ENCODE peak calls at places on chromosomes 3 and 15, in ten cellular contexts. J is fibroblast of lung; L is lung; P is left ventricle myocardium inferior; F is colonic mucosa; B is heart right ventricle; T is GM23248; Y is aorta; X is tibial artery; R is naive thymus-derived CD4-positive, alpha-beta T cell. Z is an unnamed sample.

GRCh38 chr15:57384816-57385215 is 8.5 kb downstream of the CGNL1 start:
- DNase-seq in B (no peak), R (no peak), X (no peak), L (no peak), J (peak; percentile 34), T (peak; percentile 42), Y (no peak), P (no peak), F (no peak), Z (no peak)

GRCh38 chr3:139561428-139561827 is 21.9 kb upstream of the RBP1 start:
- DNase-seq in J (no peak), B (no peak), R (no peak), T (no peak), L (no peak), Y (no peak), F (no peak), X (no peak), P (no peak), Z (no peak)

GRCh38 chr15:41161336-41161735 is 45.3 kb upstream of the INO80 start:
- DNase-seq in Y (no peak), X (no peak), R (no peak), L (no peak), J (peak; percentile 16), P (no peak), F (no peak), B (no peak), T (peak; percentile 46), Z (no peak)

GRCh38 chr3:25532763-25533162 is 104.7 kb downstream of the RARB start:
- DNase-seq in L (no peak), B (no peak), X (no peak), J (peak; percentile 20), R (no peak), P (no peak), Y (no peak), T (no peak), F (peak; percentile 45), Z (no peak)

GRCh38 chr3:535566-536416 is 339.2 kb downstream of the CHL1 start:
- DNase-seq in R (no peak), Y (peak; percentile 60), J (peak; percentile 61), B (peak; percentile 24), L (no peak), F (peak; percentile 21), T (peak; percentile 70), P (peak; percentile 21), X (no peak), Z (no peak)

GRCh38 chr3:196322-197153 is at the start of gene CHL1:
- DNase-seq in R (no peak), L (no peak), J (peak; percentile 6), B (peak; percentile 16), Y (no peak), X (no peak), P (no peak), F (no peak), T (no peak), Z (no peak)

GRCh38 chr3:151394611-151395010 is 10.1 kb upstream of the P2RY12 start:
- DNase-seq in T (no peak), B (no peak), Y (no peak), L (no peak), R (no peak), J (no peak), P (no peak), F (no peak), X (no peak), Z (no peak)

GRCh38 chr15:58840048-58840447 is 68.9 kb downstream of the MINDY2 start:
- DNase-seq in T (no peak), L (no peak), R (no peak), P (no peak), Y (no peak), F (no peak), B (no peak), X (no peak), J (peak; percentile 8), Z (no peak)

GRCh38 chr15:90794538-90794937 is 73.8 kb upstream of the FURIN start:
- DNase-seq in Y (no peak), T (no peak), J (no peak), P (no peak), X (no peak), L (no peak), R (no peak), F (no peak), B (no peak), Z (no peak)

GRCh38 chr15:97867870-97868269 is 92.6 kb upstream of the ARRDC4 start:
- DNase-seq in T (no peak), J (no peak), R (no peak), L (no peak), B (no peak), P (peak; percentile 38), X (no peak), Y (no peak), F (peak; percentile 33), Z (no peak)

GRCh38 chr3:28326458-28326926 is 22.0 kb upstream of the ZCWPW2 start:
- DNase-seq in L (no peak), P (no peak), B (no peak), R (peak; percentile 23), T (peak; percentile 10), J (no peak), Y (no peak), F (no peak), X (no peak), Z (no peak)

GRCh38 chr15:77719450-77719849 is 86.7 kb upstream of the LINGO1 start:
- DNase-seq in P (no peak), R (no peak), T (no peak), J (no peak), L (no peak), F (no peak), Y (no peak), X (no peak), B (no peak), Z (no peak)
- H3K36me3 ChIP-seq in P (no peaks in the 10 kb centered on the region), R (no peaks in the 10 kb centered on the region), T (no peaks in the 10 kb centered on the region), J (no peaks in the 10 kb centered on the region), L (no peaks in the 10 kb centered on the region), F (no peaks in the 10 kb centered on the region), Y (no peaks in the 10 kb centered on the region), X (no peaks in the 10 kb centered on the region), B (no peaks in the 10 kb centered on the region), Z (no peaks in the 10 kb centered on the region)

GRCh38 chr15:43776101-43776717 is 557 bp downstream of the ELL3 start:
- DNase-seq in J (no peak), R (no peak), X (peak; percentile 70), P (no peak), B (no peak), L (no peak), Y (no peak), T (no peak), F (peak; percentile 62), Z (peak; percentile 37)

GRCh38 chr15:43776718-43777292 is at the start of gene ELL3:
- DNase-seq in X (peak; percentile 91), T (peak; percentile 88), L (peak; percentile 80), B (peak; percentile 83), F (peak; percentile 92), Y (peak; percentile 87), R (peak; percentile 72), P (peak; percentile 83), J (peak; percentile 62), Z (peak; percentile 60)

GRCh38 chr15:43777293-43777819 is 590 bp upstream of the ELL3 start:
- DNase-seq in F (peak; percentile 89), T (peak; percentile 87), B (peak; percentile 75), L (peak; percentile 80), J (peak; percentile 70), P (peak; percentile 77), R (peak; percentile 83), Y (peak; percentile 87), X (peak; percentile 92), Z (peak; percentile 57)

GRCh38 chr15:43774062-43774461 is 2.7 kb downstream of the ELL3 start:
- DNase-seq in L (no peak), F (no peak), J (no peak), T (no peak), Y (no peak), P (no peak), R (no peak), B (no peak), X (no peak), Z (no peak)

DNA sequence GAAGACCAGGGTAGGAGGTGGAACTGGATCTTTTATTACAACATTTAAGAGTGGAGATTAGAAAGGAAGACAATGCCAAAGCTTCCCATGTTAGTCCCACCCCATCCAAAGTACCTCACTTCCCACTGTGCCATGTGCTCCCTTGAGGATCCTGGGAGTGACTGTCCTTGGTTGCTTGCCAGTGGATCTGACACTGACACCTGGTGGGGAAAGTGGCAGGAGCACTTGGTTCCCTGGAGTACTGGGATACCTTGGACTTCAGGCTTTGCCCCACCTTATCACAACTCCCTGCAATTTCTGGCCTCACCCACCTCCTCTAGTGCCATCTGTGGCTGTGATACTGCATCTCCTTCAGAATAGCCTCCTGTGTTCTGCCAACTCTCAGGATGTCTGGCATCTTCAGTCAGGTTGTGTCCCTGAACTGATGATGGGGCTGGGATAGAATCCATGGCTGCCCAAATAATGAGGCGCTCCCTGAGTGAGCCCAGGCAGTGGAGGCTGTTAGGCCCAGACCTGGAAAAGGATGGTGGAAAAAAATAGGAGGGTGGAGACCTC is 1.3 kb downstream of the ELL3 start:
- DNase-seq in Y (no peak), J (peak; percentile 30), L (peak; percentile 51), B (no peak), F (peak; percentile 95), T (peak; percentile 74), P (no peak), X (no peak), R (no peak), Z (peak; percentile 75)
- H3K36me3 ChIP-seq in Y (peaks cover 3% of the 10 kb centered on the region), J (peaks cover 8% of the 10 kb centered on the region), L (peaks cover 9% of the 10 kb centered on the region), B (peaks cover 36% of the 10 kb centered on the region), F (peaks cover 4% of the 10 kb centered on the region), T (peaks cover 27% of the 10 kb centered on the region), P (peaks cover 36% of the 10 kb centered on the region), X (peaks cover 38% of the 10 kb centered on the region), R (peaks cover 26% of the 10 kb centered on the region), Z (peaks cover 37% of the 10 kb centered on the region)

DNA sequence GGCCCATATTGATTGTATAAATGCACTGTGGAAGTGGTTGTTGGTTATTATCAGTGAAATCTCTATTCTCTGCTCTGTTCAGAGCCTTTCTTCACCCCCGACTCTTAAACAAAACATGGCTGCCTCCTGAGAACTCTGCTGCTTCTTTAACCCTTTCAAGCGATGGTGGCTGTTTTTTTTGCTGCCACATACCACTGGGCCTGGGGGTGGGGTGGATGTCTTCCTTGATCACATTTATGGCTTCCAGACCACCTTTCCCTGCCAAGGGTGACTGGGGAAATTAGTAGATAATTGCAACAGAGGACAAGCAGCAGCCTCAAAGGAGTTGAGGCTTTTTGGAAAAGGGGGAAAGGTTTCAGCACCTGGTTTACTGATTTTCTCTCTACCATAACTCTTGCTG is 32.8 kb downstream of the YEATS2 start:
- DNase-seq in L (no peak), R (no peak), T (no peak), Y (no peak), J (no peak), P (no peak), F (no peak), X (no peak), B (no peak), Z (no peak)
- H3K36me3 ChIP-seq in L (peaks cover 14% of the 10 kb centered on the region), R (peaks cover 46% of the 10 kb centered on the region), T (peaks cover 65% of the 10 kb centered on the region), Y (peaks cover 5% of the 10 kb centered on the region), J (peaks cover 5% of the 10 kb centered on the region), P (peaks cover 72% of the 10 kb centered on the region), F (no peaks in the 10 kb centered on the region), X (peaks cover 70% of the 10 kb centered on the region), B (peaks cover 92% of the 10 kb centered on the region), Z (peaks cover 25% of the 10 kb centered on the region)

DNA sequence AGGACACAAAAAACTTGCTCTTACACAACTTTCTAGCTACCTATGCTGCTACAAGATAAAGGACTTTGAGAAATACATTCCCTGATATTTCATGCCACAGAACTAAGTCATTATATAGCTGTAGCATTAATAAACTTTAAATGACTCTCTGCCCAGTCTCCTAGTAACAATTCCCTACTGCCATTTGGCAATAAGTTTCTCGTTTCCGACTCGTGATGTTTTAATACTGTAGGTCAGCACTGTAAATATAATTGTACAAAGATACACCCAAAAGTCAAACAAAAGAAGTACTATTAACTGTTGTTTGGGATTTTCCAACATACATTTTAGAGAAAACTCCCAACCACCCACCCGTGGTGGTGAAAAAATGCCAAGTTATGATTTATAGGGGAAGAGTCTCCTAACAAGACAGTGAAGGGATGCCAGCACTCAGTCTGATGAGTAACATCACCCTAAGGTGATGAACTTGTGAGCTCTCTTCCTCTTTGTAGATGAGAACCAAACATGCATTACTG is 132.2 kb downstream of the DUT start:
- DNase-seq in L (no peak), X (no peak), B (no peak), T (no peak), F (no peak), P (no peak), R (no peak), J (no peak), Y (no peak), Z (no peak)
- H3K36me3 ChIP-seq in L (peaks cover 1% of the 10 kb centered on the region), X (peaks cover 87% of the 10 kb centered on the region), B (peaks cover 99% of the 10 kb centered on the region), T (peaks cover 90% of the 10 kb centered on the region), F (no peaks in the 10 kb centered on the region), P (peaks cover 76% of the 10 kb centered on the region), R (no peaks in the 10 kb centered on the region), J (peaks cover 33% of the 10 kb centered on the region), Y (peaks cover 19% of the 10 kb centered on the region), Z (no peaks in the 10 kb centered on the region)

Z was measured in gastrocnemius medialis.